ENCODE peak calls at places on chromosome 1, in six cellular contexts. G is HepG2, I is H1, M is SK-N-SH, D is GM12878, X is K562. T is an unnamed sample.

GRCh38 chr1:938088-938683 is 14.5 kb downstream of the SAMD11 start:
- DNase-seq in G (peak; percentile 29), I (no peak), M (peak; percentile 68), D (no peak), X (peak; percentile 61), T (no peak)

GRCh38 chr1:212161231-212161781 is 123.9 kb upstream of the PPP2R5A start:
- DNase-seq in G (no peak), I (no peak), M (no peak), D (peak; percentile 25), X (peak; percentile 47), T (no peak)

GRCh38 chr1:172390243-172390619 is 30.3 kb upstream of the C1orf105 start:
- DNase-seq in G (peak; percentile 30), I (no peak), M (no peak), D (no peak), X (no peak), T (no peak)

GRCh38 chr1:5994713-5995621 is 2.7 kb upstream of the NPHP4 start:
- DNase-seq in G (no peak), I (no peak), M (no peak), D (peak; percentile 30), X (no peak), T (no peak)

GRCh38 chr1:33288976-33289857 is 31.7 kb downstream of the A3GALT2 start:
- DNase-seq in G (no peak), I (no peak), M (no peak), D (no peak), X (no peak), T (no peak)

GRCh38 chr1:156103521-156103947 is 11.0 kb upstream of the LMNA start:
- DNase-seq in G (no peak), I (no peak), M (peak; percentile 61), D (no peak), X (no peak), T (no peak)

GRCh38 chr1:59116920-59117542 is 179.9 kb upstream of the FGGY start:
- DNase-seq in G (no peak), I (no peak), M (no peak), D (no peak), X (peak; percentile 12), T (no peak)

GRCh38 chr1:19388980-19389379 is 76.9 kb downstream of the SLC66A1 start:
- DNase-seq in G (no peak), I (no peak), M (no peak), D (no peak), X (no peak), T (no peak)

GRCh38 chr1:10378071-10378841 is 20.6 kb upstream of the PGD start:
- DNase-seq in G (no peak), I (no peak), M (no peak), D (no peak), X (peak; percentile 69), T (peak; percentile 91)

GRCh38 chr1:237736372-237737029 is 154.2 kb downstream of the ZP4 start:
- DNase-seq in G (peak; percentile 1), I (peak; percentile 50), M (peak; percentile 14), D (no peak), X (peak; percentile 27), T (no peak)

GRCh38 chr1:106875622-106876021 is 180.9 kb upstream of the PRMT6 start:
- DNase-seq in G (no peak), I (no peak), M (no peak), D (no peak), X (no peak), T (no peak)

GRCh38 chr1:205986291-205986690 is 16.9 kb downstream of the RAB7B start:
- DNase-seq in G (no peak), I (no peak), M (no peak), D (no peak), X (no peak), T (no peak)

GRCh38 chr1:229557913-229558414 is 543 bp downstream of the ABCB10 start:
- DNase-seq in G (peak; percentile 6), I (peak; percentile 70), M (peak; percentile 80), D (no peak), X (peak; percentile 64), T (peak; percentile 44)

GRCh38 chr1:104780470-104781078 is 1030.9 kb downstream of the AMY1C start:
- DNase-seq in G (peak; percentile 19), I (no peak), M (peak; percentile 56), D (no peak), X (peak; percentile 16), T (no peak)

GRCh38 chr1:172443666-172444453 is at the start of gene PIGC:
- DNase-seq in G (peak; percentile 73), I (peak; percentile 94), M (peak; percentile 92), D (peak; percentile 59), X (peak; percentile 96), T (peak; percentile 95)

GRCh38 chr1:42469727-42470126 is 6.6 kb downstream of the CCDC30 start:
- DNase-seq in G (no peak), I (no peak), M (no peak), D (no peak), X (no peak), T (no peak)

GRCh38 chr1:41383094-41383852 is 22.0 kb downstream of the FOXO6 start:
- DNase-seq in G (no peak), I (no peak), M (no peak), D (no peak), X (no peak), T (peak; percentile 56)

DNA sequence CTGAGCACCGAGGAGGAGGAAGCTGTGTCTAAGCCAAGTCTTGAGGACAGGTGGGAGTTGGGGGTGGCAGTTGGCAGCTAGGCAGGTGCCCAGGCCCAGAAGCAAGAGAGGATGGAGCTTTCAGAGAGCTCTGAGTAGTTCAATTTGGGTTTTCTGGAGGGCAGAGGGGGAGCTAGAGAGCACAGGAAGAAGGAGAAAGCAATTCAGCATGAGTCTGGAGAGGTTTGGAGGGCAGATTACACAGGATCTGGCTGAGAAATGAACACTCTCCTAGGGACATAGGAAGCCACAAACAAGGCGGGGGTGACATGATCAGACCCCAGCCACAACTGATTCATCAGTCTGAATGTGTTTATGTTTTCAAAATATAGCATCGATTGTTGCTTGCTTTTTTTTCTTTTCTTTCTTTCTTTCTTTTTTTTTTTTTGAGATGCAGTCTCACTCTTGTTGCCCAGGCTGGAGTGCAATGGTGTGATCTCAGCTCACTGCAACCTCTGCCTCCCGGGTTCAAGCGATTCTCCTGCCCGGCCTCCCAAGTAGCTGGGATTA is 23.8 kb downstream of the PTPRF start:
- DNase-seq in G (peak; percentile 41), I (no peak), M (peak; percentile 57), D (no peak), X (peak; percentile 67), T (peak; percentile 29)
- TF ChIP-seq GABPA in G (no peak), I (no peak), M (no peak), D (no peak), X (no peak), T (no peak)

DNA sequence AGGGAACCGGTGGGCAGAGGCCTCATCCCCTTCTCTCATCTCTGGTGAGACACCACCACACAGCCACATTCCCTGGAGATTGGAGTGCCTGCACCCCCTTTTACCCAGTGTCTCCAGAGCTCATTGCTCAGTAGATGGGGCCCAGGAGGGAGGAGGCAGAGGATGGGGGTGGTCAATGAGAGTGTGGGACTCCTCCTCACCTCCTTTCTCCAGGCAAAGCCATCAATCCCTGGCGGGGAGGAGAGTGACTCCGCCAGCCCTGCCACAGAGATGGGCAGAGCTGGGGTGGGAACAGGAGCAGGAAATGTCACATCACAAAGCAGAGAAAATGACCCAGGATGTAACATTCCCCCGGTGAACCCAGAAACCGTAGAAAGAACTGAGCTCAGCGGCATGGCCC is 117.2 kb downstream of the MATN1 start:
- DNase-seq in G (no peak), I (no peak), M (no peak), D (no peak), X (no peak), T (no peak)
- TF ChIP-seq GABPA in G (no peak), I (no peak), M (no peak), D (no peak), X (no peak), T (no peak)

GRCh38 chr1:204319027-204319426 is 40.7 kb downstream of the PLEKHA6 start:
- DNase-seq in G (no peak), I (no peak), M (no peak), D (no peak), X (no peak), T (no peak)

GRCh38 chr1:204319462-204319861 is 40.3 kb downstream of the PLEKHA6 start:
- DNase-seq in G (no peak), I (no peak), M (no peak), D (no peak), X (peak; percentile 45), T (no peak)

GRCh38 chr1:204321665-204322064 is 38.1 kb downstream of the PLEKHA6 start:
- DNase-seq in G (no peak), I (no peak), M (peak; percentile 46), D (no peak), X (no peak), T (no peak)

GRCh38 chr1:204321051-204321450 is 38.7 kb downstream of the PLEKHA6 start:
- DNase-seq in G (no peak), I (no peak), M (no peak), D (no peak), X (no peak), T (no peak)

GRCh38 chr1:204320413-204320812 is 39.3 kb downstream of the PLEKHA6 start:
- DNase-seq in G (no peak), I (no peak), M (no peak), D (no peak), X (peak; percentile 43), T (no peak)
- TF ChIP-seq GABPA in G (no peak), I (no peak), M (no peak), D (no peak), X (no peak), T (no peak)

DNA sequence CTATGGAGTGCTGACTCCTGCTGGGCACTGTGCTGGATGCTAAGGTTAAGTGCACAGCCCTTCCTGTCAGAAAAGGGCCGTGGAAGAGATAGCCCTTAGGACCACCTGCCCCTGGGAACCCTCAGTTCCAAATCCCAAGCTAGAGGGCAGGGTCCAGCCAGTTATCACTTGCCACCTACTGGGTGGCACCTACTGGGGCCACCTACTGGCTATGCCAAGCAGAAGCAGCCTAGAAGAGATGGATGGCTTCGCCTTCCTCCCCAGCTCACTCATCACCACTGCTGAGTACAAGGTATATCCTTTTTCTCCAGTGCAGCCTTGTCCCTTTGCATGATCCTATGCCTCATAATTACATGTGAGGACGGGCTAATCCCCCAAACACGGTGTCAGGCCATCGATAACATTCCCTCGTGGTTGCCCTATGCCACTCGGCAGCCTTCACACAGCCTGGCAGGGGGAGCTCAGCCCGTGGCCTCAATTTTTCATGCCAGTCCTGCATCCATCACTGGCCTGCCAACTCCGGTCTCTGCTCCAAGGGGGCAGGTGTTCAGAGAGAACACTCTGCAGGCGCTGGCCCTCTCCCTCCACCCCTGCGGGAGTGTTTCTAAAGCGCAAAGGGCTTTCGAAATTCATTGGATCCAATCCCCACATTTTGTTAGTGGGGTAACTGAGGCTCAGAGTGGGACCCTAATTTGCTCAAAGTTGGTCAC is 49.0 kb downstream of the SYT2 start:
- DNase-seq in G (no peak), I (no peak), M (no peak), D (no peak), X (no peak), T (no peak)
- TF ChIP-seq GABPA in G (no peak), I (no peak), M (no peak), D (no peak), X (no peak), T (no peak)

GRCh38 chr1:55446351-55446750 is 231.2 kb upstream of the USP24 start:
- DNase-seq in G (no peak), I (no peak), M (no peak), D (no peak), X (no peak), T (no peak)
- TF ChIP-seq GABPA in G (no peak), I (no peak), M (no peak), D (no peak), X (no peak), T (no peak)

T was measured in HL-60.